ENCODE peak calls at places on chromosomes 13 and 19, in ten cellular contexts. K is RWPE1, A is suprapubic skin, W is adrenal gland, Z is fibroblast of the aortic adventitia, T is neural progenitor cell, X is osteocyte, V is endothelial cell, P is fibroblast of mammary gland, B is AG04450. E is an unnamed sample.

GRCh38 chr19:23328211-23328610 is 67.1 kb downstream of the ZNF91 start:
- DNase-seq in K (no peak), A (no peak), W (no peak), Z (no peak), T (no peak), X (no peak), V (no peak), P (no peak), B (no peak), E (no peak)

GRCh38 chr19:56383826-56384605 is 9.3 kb downstream of the ZNF582 start:
- DNase-seq in K (no peak), A (no peak), W (no peak), Z (no peak), T (no peak), X (no peak), V (no peak), P (peak), B (no peak), E (peak)

GRCh38 chr19:38975214-38975860 is at the start of gene FBXO17:
- DNase-seq in K (peak), A (peak), W (peak), Z (peak), T (peak), X (peak), V (peak), P (peak), B (no peak), E (peak)

GRCh38 chr13:45511310-45512147 is 46.8 kb downstream of the COG3 start:
- DNase-seq in K (peak), A (no peak), W (peak), Z (peak), T (peak), X (no peak), V (peak), P (peak), B (peak), E (peak)

GRCh38 chr13:100438059-100438788 is 150.4 kb downstream of the GGACT start:
- DNase-seq in K (no peak), A (no peak), W (no peak), Z (no peak), T (no peak), X (no peak), V (no peak), P (no peak), B (no peak), E (no peak)

GRCh38 chr13:46179576-46180368 is 2.2 kb downstream of the LCP1 start:
- DNase-seq in K (no peak), A (peak), W (peak), Z (no peak), T (no peak), X (no peak), V (no peak), P (no peak), B (no peak), E (no peak)

GRCh38 chr19:29810504-29810871 is 1.3 kb upstream of the CCNE1 start:
- DNase-seq in K (peak), A (no peak), W (peak), Z (no peak), T (no peak), X (no peak), V (no peak), P (peak), B (no peak), E (peak)

GRCh38 chr19:13790354-13790753 is 4.9 kb upstream of the ZSWIM4 start:
- DNase-seq in K (no peak), A (no peak), W (no peak), Z (no peak), T (no peak), X (no peak), V (no peak), P (no peak), B (no peak), E (no peak)

GRCh38 chr13:108981407-108981806 is 352.0 kb downstream of the MYO16 start:
- DNase-seq in K (no peak), A (no peak), W (peak), Z (no peak), T (no peak), X (no peak), V (no peak), P (no peak), B (no peak), E (no peak)

GRCh38 chr19:55165952-55166529 is 372 bp downstream of the DNAAF3 start:
- DNase-seq in K (peak), A (no peak), W (peak), Z (peak), T (peak), X (peak), V (peak), P (peak), B (no peak), E (peak)

GRCh38 chr19:3613765-3614661 is 7.3 kb upstream of the TBXA2R start:
- DNase-seq in K (no peak), A (no peak), W (no peak), Z (no peak), T (no peak), X (no peak), V (no peak), P (no peak), B (no peak), E (no peak)

GRCh38 chr13:23384111-23384510 is 49.4 kb downstream of the SACS start:
- DNase-seq in K (no peak), A (no peak), W (no peak), Z (peak), T (no peak), X (no peak), V (no peak), P (peak), B (no peak), E (peak)

GRCh38 chr19:21022996-21023395 is 2.5 kb downstream of the ZNF430 start:
- DNase-seq in K (peak), A (no peak), W (no peak), Z (peak), T (no peak), X (no peak), V (no peak), P (peak), B (no peak), E (peak)

GRCh38 chr19:30671622-30672051 is 299.5 kb downstream of the ZNF536 start:
- DNase-seq in K (no peak), A (no peak), W (peak), Z (peak), T (no peak), X (no peak), V (no peak), P (peak), B (no peak), E (no peak)

GRCh38 chr19:13985771-13986347 is 20.3 kb downstream of the RFX1 start:
- DNase-seq in K (no peak), A (no peak), W (no peak), Z (no peak), T (no peak), X (no peak), V (no peak), P (no peak), B (no peak), E (no peak)

GRCh38 chr13:32984857-32985626 is 31.2 kb upstream of the KL start:
- DNase-seq in K (peak), A (no peak), W (no peak), Z (no peak), T (no peak), X (no peak), V (no peak), P (peak), B (peak), E (peak)

GRCh38 chr13:67023088-67023893 is 206.8 kb downstream of the PCDH9 start:
- DNase-seq in K (peak), A (no peak), W (no peak), Z (peak), T (peak), X (no peak), V (peak), P (peak), B (peak), E (peak)

GRCh38 chr13:111267784-111268183 is 52.7 kb upstream of the TEX29 start:
- DNase-seq in K (no peak), A (no peak), W (no peak), Z (peak), T (no peak), X (no peak), V (no peak), P (peak), B (peak), E (no peak)

GRCh38 chr19:17078920-17079709 is 3.5 kb downstream of the MYO9B start:
- DNase-seq in K (no peak), A (no peak), W (peak), Z (peak), T (peak), X (no peak), V (no peak), P (peak), B (no peak), E (no peak)

GRCh38 chr19:19098084-19098702 is 34.4 kb downstream of the SLC25A42 start:
- DNase-seq in K (no peak), A (no peak), W (no peak), Z (no peak), T (no peak), X (no peak), V (no peak), P (no peak), B (no peak), E (peak)

GRCh38 chr19:8361921-8362793 is 1.8 kb upstream of the ANGPTL4 start:
- DNase-seq in K (peak), A (peak), W (peak), Z (peak), T (no peak), X (peak), V (no peak), P (peak), B (peak), E (peak)

GRCh38 chr19:35882074-35882832 is 13.9 kb downstream of the APLP1 start:
- DNase-seq in K (peak), A (no peak), W (peak), Z (peak), T (peak), X (no peak), V (peak), P (peak), B (peak), E (peak)

GRCh38 chr13:33446821-33447481 is 161.4 kb upstream of the STARD13 start:
- DNase-seq in K (peak), A (no peak), W (no peak), Z (no peak), T (no peak), X (no peak), V (no peak), P (no peak), B (no peak), E (peak)

GRCh38 chr19:49636230-49636932 is 3.6 kb downstream of the RRAS start:
- DNase-seq in K (no peak), A (no peak), W (no peak), Z (no peak), T (peak), X (no peak), V (no peak), P (no peak), B (no peak), E (no peak)

GRCh38 chr19:48713041-48713863 is 6.3 kb downstream of the MAMSTR start:
- DNase-seq in K (no peak), A (no peak), W (no peak), Z (no peak), T (peak), X (no peak), V (peak), P (no peak), B (no peak), E (peak)

GRCh38 chr13:53142301-53142700 is 113.7 kb downstream of the OLFM4 start:
- DNase-seq in K (no peak), A (no peak), W (no peak), Z (no peak), T (no peak), X (no peak), V (no peak), P (no peak), B (no peak), E (no peak)

GRCh38 chr13:30738526-30738925 is 3.2 kb downstream of the ALOX5AP start:
- DNase-seq in K (no peak), A (no peak), W (no peak), Z (no peak), T (peak), X (no peak), V (no peak), P (no peak), B (no peak), E (no peak)

GRCh38 chr13:92734068-92734467 is 492.5 kb upstream of the GPC6 start:
- DNase-seq in K (no peak), A (no peak), W (no peak), Z (no peak), T (no peak), X (no peak), V (no peak), P (no peak), B (no peak), E (no peak)

GRCh38 chr19:13842294-13843103 is 34.4 kb upstream of the NANOS3 start:
- DNase-seq in K (peak), A (peak), W (peak), Z (peak), T (peak), X (peak), V (peak), P (peak), B (no peak), E (peak)

GRCh38 chr19:6663236-6664187 is 6.4 kb downstream of the TNFSF14 start:
- DNase-seq in K (no peak), A (no peak), W (no peak), Z (no peak), T (no peak), X (no peak), V (no peak), P (peak), B (no peak), E (peak)

GRCh38 chr13:87128006-87128405 is 543.2 kb upstream of the SLITRK5 start:
- DNase-seq in K (no peak), A (no peak), W (no peak), Z (peak), T (peak), X (no peak), V (no peak), P (peak), B (no peak), E (peak)

GRCh38 chr19:419721-420515 is 11.0 kb upstream of the C2CD4C start:
- DNase-seq in K (no peak), A (no peak), W (no peak), Z (no peak), T (no peak), X (no peak), V (no peak), P (no peak), B (no peak), E (no peak)

GRCh38 chr13:38662362-38662761 is 24.5 kb upstream of the FREM2 start:
- DNase-seq in K (no peak), A (no peak), W (peak), Z (peak), T (no peak), X (no peak), V (no peak), P (peak), B (peak), E (peak)

GRCh38 chr19:9407827-9408226 is 27.5 kb downstream of the ZNF266 start:
- DNase-seq in K (no peak), A (no peak), W (no peak), Z (no peak), T (no peak), X (no peak), V (no peak), P (no peak), B (no peak), E (no peak)

GRCh38 chr13:76226941-76227340 is 590.8 kb downstream of the LMO7 start:
- DNase-seq in K (no peak), A (no peak), W (no peak), Z (no peak), T (no peak), X (no peak), V (no peak), P (peak), B (peak), E (no peak)

GRCh38 chr13:76223999-76224398 is 587.9 kb downstream of the LMO7 start:
- DNase-seq in K (no peak), A (no peak), W (no peak), Z (no peak), T (no peak), X (no peak), V (no peak), P (peak), B (no peak), E (no peak)

GRCh38 chr13:76225815-76226489 is 589.8 kb downstream of the LMO7 start:
- DNase-seq in K (no peak), A (no peak), W (no peak), Z (peak), T (peak), X (no peak), V (no peak), P (peak), B (peak), E (no peak)

GRCh38 chr13:76222511-76222910 is 586.4 kb downstream of the LMO7 start:
- DNase-seq in K (no peak), A (no peak), W (no peak), Z (no peak), T (no peak), X (no peak), V (no peak), P (no peak), B (no peak), E (peak)

DNA sequence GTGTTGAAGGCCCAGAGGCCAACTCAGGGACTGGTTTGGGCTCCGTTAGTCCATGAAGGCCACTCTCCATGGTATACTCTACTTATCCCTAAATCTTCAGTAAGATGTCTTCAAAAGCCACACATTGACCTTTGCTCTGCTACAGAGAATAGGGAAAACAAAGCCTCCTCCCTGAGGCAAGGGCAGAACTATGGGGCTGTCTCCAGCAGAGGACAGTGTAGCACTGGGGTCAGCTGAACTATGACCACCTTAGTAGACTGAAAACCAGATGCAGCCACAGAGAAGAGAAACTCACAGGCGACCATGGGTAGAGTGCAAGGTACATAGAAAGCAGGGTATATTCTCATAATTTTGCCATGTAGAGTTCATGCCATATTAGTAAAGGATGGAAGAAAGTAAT is 587.4 kb downstream of the LMO7 start:
- DNase-seq in K (no peak), A (no peak), W (no peak), Z (peak), T (peak), X (no peak), V (no peak), P (no peak), B (no peak), E (no peak)
- TF ChIP-seq CTCF in K (no peak), A (no peak), W (no peak), Z (peak), T (peak), X (no peak), V (no peak), P (peak), B (no peak), E (no peak)

GRCh38 chr13:26280295-26280694 is 26.4 kb downstream of the CDK8 start:
- DNase-seq in K (peak), A (no peak), W (no peak), Z (peak), T (no peak), X (no peak), V (no peak), P (peak), B (no peak), E (peak)

DNA sequence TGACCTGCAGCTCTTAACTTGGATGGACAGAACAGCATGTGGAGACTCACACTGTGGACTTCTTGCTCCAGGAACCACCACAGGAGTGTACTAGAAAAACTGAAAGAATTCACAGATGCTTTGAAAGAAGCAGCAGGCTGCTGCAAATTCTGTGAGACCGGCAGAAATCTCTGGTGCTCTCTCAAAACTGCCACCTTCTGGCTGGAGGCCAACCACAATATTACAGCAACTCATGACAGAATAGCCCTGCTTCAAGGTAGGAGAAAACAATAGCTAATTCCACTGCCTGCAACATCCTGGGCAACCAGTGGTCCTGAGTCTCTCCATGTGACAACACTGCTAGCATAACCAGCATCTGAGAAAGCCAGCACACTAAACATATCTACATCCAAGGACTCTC is 26.9 kb downstream of the CDK8 start:
- DNase-seq in K (no peak), A (no peak), W (peak), Z (peak), T (no peak), X (no peak), V (no peak), P (no peak), B (no peak), E (peak)
- TF ChIP-seq CTCF in K (no peak), A (no peak), W (no peak), Z (no peak), T (no peak), X (no peak), V (no peak), P (no peak), B (no peak), E (no peak)

GRCh38 chr19:42343344-42344110 is 18.1 kb downstream of the MEGF8 start:
- DNase-seq in K (no peak), A (no peak), W (no peak), Z (no peak), T (peak), X (no peak), V (peak), P (no peak), B (no peak), E (no peak)
- TF ChIP-seq CTCF in K (no peak), A (no peak), W (no peak), Z (no peak), T (peak), X (no peak), V (peak), P (peak), B (peak), E (no peak)

DNA sequence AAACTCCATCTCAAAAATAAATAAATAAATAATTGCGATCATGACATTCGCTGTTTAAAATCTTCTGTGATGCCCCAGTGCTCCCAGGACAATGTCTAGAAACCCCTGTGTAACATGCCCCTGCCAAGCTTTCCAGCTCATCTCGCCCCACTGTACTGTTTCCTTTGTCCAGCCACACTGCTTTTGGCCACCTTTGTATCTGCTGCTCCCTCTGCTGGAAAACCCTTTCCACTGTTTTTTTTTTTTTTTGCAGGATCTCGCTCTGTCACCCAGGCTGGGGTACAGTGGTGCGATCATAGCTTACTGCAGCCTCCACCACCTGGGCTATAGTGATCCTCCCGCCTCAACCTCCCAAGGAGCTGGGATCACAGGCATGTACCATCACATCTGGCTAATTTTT is 7.5 kb downstream of the PLAUR start:
- DNase-seq in K (no peak), A (no peak), W (peak), Z (no peak), T (peak), X (no peak), V (no peak), P (peak), B (no peak), E (no peak)
- TF ChIP-seq CTCF in K (peak), A (no peak), W (peak), Z (peak), T (peak), X (peak), V (peak), P (peak), B (peak), E (peak)

E was measured in epithelial cell of esophagus.